ENCODE peak calls at places on chromosome 4, in six cellular contexts. I is K562, N is uterus, R is heart left ventricle, T is body of pancreas, F is A549. L is an unnamed sample.

GRCh38 chr4:41304221-41304620 is 47.5 kb downstream of the UCHL1 start:
- DNase-seq in R (no peak), I (no peak), F (no peak), T (no peak), N (no peak), L (no peak)

GRCh38 chr4:169270156-169270809 is 473 bp downstream of the SH3RF1 start:
- DNase-seq in N (peak; percentile 56), F (peak; percentile 37), R (peak; percentile 83), T (peak; percentile 87), I (peak; percentile 32), L (peak; percentile 17)

GRCh38 chr4:3070709-3071500 is 3.4 kb downstream of the HTT-AS start:
- DNase-seq in F (no peak), T (no peak), I (no peak), N (no peak), R (no peak), L (no peak)

GRCh38 chr4:174631901-174632758 is 109.8 kb upstream of the HPGD start:
- DNase-seq in F (peak; percentile 62), N (no peak), R (no peak), T (no peak), I (peak; percentile 25), L (no peak)

GRCh38 chr4:104616401-104616820 is 121.7 kb upstream of the CXXC4 start:
- DNase-seq in R (peak; percentile 81), I (no peak), T (no peak), N (no peak), F (no peak), L (no peak)

GRCh38 chr4:26485684-26486083 is 4.6 kb downstream of the CCKAR start:
- DNase-seq in R (no peak), N (no peak), T (no peak), I (no peak), F (no peak), L (no peak)

GRCh38 chr4:182825786-182826185 is 91.4 kb downstream of the DCTD start:
- DNase-seq in F (no peak), I (no peak), T (no peak), N (no peak), R (no peak), L (no peak)

GRCh38 chr4:131427000-131427399 is 1722.1 kb upstream of the PCDH10 start:
- DNase-seq in F (no peak), T (no peak), I (no peak), N (no peak), R (no peak), L (no peak)

GRCh38 chr4:3582091-3582475 is 49.9 kb upstream of the LRPAP1 start:
- DNase-seq in F (no peak), I (no peak), N (no peak), R (no peak), T (no peak), L (no peak)

GRCh38 chr4:151227731-151228130 is 49.2 kb upstream of the PRSS48 start:
- DNase-seq in F (peak; percentile 33), T (peak; percentile 33), I (no peak), N (peak; percentile 54), R (peak; percentile 61), L (peak; percentile 63)
- TF ChIP-seq POLR2A in F (no peak), T (no peak), I (no peak), N (no peak), R (no peak), L (no peak)

GRCh38 chr4:108959497-108959896 is 196.6 kb upstream of the ETNPPL start:
- DNase-seq in R (no peak), F (no peak), N (no peak), I (no peak), T (no peak), L (no peak)

GRCh38 chr4:108954880-108955279 is 192.0 kb upstream of the ETNPPL start:
- DNase-seq in T (no peak), N (no peak), R (no peak), F (no peak), I (peak; percentile 44), L (no peak)

GRCh38 chr4:108950158-108950915 is 187.5 kb upstream of the ETNPPL start:
- DNase-seq in F (no peak), R (no peak), N (no peak), I (no peak), T (no peak), L (no peak)

DNA sequence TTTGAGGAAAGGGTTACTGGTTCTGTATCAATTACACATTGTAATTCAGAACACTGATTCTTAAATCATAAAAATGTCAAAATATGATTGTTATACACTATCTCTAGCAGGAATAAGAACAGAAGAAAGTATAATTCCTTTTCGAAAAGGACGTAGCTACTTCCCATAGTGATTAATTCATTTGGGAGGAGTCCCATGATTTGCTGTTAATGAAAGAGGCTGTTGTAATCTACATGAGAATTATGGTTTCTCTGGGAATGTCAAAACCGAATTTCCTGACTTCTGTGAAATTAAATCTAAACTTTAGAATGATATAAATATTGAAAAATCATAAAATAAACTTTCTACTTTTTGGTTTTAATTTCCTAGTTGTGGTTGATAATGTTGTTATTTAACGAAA is 191.1 kb upstream of the ETNPPL start:
- DNase-seq in N (no peak), F (no peak), I (no peak), R (no peak), T (no peak), L (no peak)
- TF ChIP-seq POLR2A in N (no peak), F (no peak), I (no peak), R (no peak), T (no peak), L (no peak)

DNA sequence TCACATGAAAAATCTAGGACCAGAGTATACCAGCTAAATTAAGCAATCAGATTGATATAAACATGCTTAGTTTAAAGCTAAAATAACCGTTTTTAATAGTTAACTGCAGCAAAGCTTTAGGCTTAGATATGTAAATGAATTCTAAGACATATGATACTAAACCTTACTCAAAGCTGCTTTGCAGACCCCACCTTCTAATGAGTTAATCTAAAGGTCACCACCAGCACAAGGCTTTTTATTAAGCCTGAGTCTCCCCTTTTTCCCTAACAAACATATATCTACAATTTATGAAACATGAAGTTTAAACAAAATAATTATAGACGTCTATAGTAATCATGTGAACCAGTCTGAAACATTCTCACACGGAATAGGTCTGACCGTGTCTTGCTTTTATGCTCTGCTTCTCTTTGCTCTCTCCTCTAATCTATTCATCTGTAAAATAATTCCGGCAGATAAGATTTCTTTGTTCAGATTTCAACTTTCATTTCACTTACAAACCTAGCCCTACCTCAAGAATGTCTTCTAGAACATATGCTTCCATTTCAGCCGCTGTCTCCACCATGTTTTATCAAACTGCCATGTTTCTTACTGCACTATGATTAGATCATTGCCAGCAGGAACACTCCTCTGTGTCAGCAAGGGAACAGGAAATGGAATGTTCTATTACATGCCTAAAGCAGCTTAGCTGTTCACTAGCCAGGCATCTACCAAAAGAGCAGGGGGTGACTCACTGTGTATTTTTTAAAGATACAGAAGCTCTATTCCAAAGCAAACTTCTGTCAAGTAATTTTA is 35.9 kb downstream of the ANKRD17 start:
- DNase-seq in N (peak; percentile 49), R (peak; percentile 51), I (peak; percentile 42), T (peak; percentile 78), F (peak; percentile 89), L (peak; percentile 59)
- TF ChIP-seq POLR2A in N (peak; percentile 19), R (no peak), I (peak; percentile 97), T (peak; percentile 45), F (no peak), L (peak; percentile 21)

GRCh38 chr4:185203380-185204237 is at the start of gene CFAP97:
- DNase-seq in R (peak; percentile 94), I (peak; percentile 85), N (peak; percentile 92), T (peak; percentile 95), F (peak; percentile 73), L (peak; percentile 79)
- TF ChIP-seq POLR2A in R (no peak), I (peak; percentile 70), N (peak; percentile 73), T (peak; percentile 51), F (no peak), L (peak; percentile 84)

DNA sequence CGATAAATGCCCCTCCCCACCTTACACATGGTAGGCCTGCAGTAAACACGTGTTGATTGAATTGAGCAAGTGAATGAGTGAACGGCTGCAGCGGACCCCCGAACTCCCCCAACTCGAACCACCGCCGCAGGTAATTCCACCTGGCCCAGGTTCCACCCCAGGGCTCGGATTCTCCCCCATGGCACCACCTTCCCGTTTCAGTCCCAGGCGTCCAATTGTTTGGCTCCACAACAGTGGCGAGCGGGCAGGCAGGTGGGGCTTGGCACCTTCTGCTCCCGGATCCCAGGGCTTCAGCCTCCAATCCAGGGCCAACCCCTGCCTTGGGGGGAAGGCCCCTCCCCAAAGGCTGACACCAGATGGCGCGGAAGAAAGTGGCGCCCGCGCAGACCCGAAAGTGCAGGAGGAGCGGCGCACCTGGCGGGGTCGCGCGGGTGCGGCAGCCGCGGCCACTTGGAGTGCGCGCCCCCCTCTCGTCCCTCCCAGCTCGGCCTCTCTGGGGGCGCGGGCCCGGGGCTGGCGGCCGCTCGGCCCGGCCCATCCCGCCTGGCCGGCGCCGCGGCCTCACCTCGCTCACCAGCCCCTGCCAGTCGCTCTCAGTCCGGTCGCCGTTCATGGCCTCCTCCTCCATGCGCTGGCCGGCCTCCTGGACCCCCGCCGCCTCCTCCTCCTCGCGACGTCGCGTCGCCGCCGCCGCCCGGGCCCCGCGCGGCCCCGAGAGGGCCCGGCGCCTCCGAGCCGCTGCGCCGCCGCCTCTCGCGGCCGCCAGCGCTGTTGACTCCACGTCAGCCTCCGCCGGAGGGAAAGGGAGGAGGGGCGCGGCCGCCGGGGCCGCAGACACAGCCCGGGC is at the start of gene CCDC149:
- DNase-seq in T (peak; percentile 95), F (peak; percentile 72), I (peak; percentile 35), N (peak; percentile 68), R (peak; percentile 77), L (peak; percentile 21)
- TF ChIP-seq POLR2A in T (peak; percentile 94), F (peak; percentile 32), I (no peak), N (peak; percentile 37), R (no peak), L (peak; percentile 57)

L was measured in gastrocnemius medialis.